ENCODE peak calls at places on chromosomes 4 and X, in six cellular contexts. X is WERI-Rb-1, N is psoas muscle, Y is colonic mucosa, T is stomach, R is NB4. W is an unnamed sample.

GRCh38 chr4:25441519-25442117 is 64.6 kb downstream of the ANAPC4 start:
- DNase-seq in X (peak; percentile 82), N (no peak), Y (peak; percentile 59), T (peak; percentile 68), R (peak; percentile 71), W (peak; percentile 66)

GRCh38 chrX:39162322-39162721 is 361.1 kb downstream of the MID1IP1 start:
- DNase-seq in X (no peak), N (peak; percentile 60), Y (peak; percentile 64), T (no peak), R (no peak), W (no peak)

GRCh38 chr4:57499786-57500185 is 389.6 kb upstream of the IGFBP7 start:
- DNase-seq in X (no peak), N (no peak), Y (no peak), T (no peak), R (peak; percentile 74), W (no peak)

GRCh38 chr4:118833192-118833820 is 2.6 kb downstream of the SEC24D start:
- DNase-seq in X (no peak), N (no peak), Y (no peak), T (no peak), R (no peak), W (no peak)

GRCh38 chr4:169158860-169159259 is 111.9 kb downstream of the SH3RF1 start:
- DNase-seq in X (no peak), N (no peak), Y (no peak), T (no peak), R (no peak), W (no peak)

GRCh38 chr4:87849612-87850011 is 16.8 kb downstream of the MEPE start:
- DNase-seq in X (no peak), N (no peak), Y (no peak), T (no peak), R (peak; percentile 91), W (no peak)

GRCh38 chrX:129737921-129738320 is 858 bp upstream of the XPNPEP2 start:
- DNase-seq in X (no peak), N (no peak), Y (no peak), T (no peak), R (peak; percentile 61), W (no peak)

GRCh38 chrX:36957425-36958328 is 50.5 kb upstream of the FAM47C start:
- DNase-seq in X (no peak), N (no peak), Y (no peak), T (peak; percentile 44), R (no peak), W (peak; percentile 40)

GRCh38 chr4:5409237-5409636 is 299.1 kb downstream of the EVC2 start:
- DNase-seq in X (no peak), N (no peak), Y (no peak), T (no peak), R (no peak), W (no peak)

GRCh38 chrX:31603411-31604120 is 531.7 kb upstream of the FTHL17 start:
- DNase-seq in X (no peak), N (no peak), Y (no peak), T (no peak), R (no peak), W (no peak)

GRCh38 chrX:56793533-56794320 is 64.7 kb downstream of the NBDY start:
- DNase-seq in X (no peak), N (peak; percentile 61), Y (peak; percentile 18), T (peak; percentile 22), R (no peak), W (no peak)

GRCh38 chr4:133320576-133321170 is 171.6 kb downstream of the PCDH10 start:
- DNase-seq in X (peak; percentile 47), N (no peak), Y (no peak), T (no peak), R (peak; percentile 36), W (no peak)

GRCh38 chrX:22081475-22082092 is 49.5 kb downstream of the PHEX start:
- DNase-seq in X (peak; percentile 62), N (peak; percentile 53), Y (peak; percentile 60), T (peak; percentile 51), R (peak; percentile 61), W (peak; percentile 23)

GRCh38 chrX:24149346-24150050 is at the start of gene ZFX:
- DNase-seq in X (peak; percentile 73), N (peak; percentile 88), Y (peak; percentile 76), T (peak; percentile 77), R (peak; percentile 78), W (peak; percentile 69)

GRCh38 chr4:3719191-3719590 is 47.0 kb upstream of the ADRA2C start:
- DNase-seq in X (no peak), N (peak; percentile 15), Y (no peak), T (no peak), R (no peak), W (no peak)

GRCh38 chr4:100257567-100257966 is 67.3 kb upstream of the DDIT4L start:
- DNase-seq in X (no peak), N (no peak), Y (no peak), T (no peak), R (peak; percentile 83), W (no peak)

GRCh38 chrX:112877771-112878173 is 37.1 kb upstream of the AMOT start:
- DNase-seq in X (no peak), N (no peak), Y (no peak), T (no peak), R (no peak), W (no peak)

GRCh38 chrX:139881572-139881971 is 51.3 kb downstream of the ATP11C start:
- DNase-seq in X (no peak), N (no peak), Y (no peak), T (no peak), R (no peak), W (no peak)

GRCh38 chrX:74419861-74420193 is 1.5 kb upstream of the SLC16A2 start:
- DNase-seq in X (peak; percentile 10), N (no peak), Y (no peak), T (no peak), R (no peak), W (no peak)

GRCh38 chrX:76407795-76408194 is 19.7 kb upstream of the MAGEE1 start:
- DNase-seq in X (no peak), N (no peak), Y (no peak), T (no peak), R (no peak), W (no peak)

GRCh38 chrX:53686151-53686885 is at the start of gene HUWE1:
- DNase-seq in X (peak; percentile 87), N (peak; percentile 87), Y (peak; percentile 86), T (peak; percentile 80), R (peak; percentile 88), W (peak; percentile 89)

GRCh38 chr4:114272226-114272625 is 292.8 kb upstream of the ARSJ start:
- DNase-seq in X (no peak), N (no peak), Y (no peak), T (no peak), R (peak; percentile 31), W (no peak)

GRCh38 chr4:68271851-68272756 is 26.6 kb upstream of the TMPRSS11B start:
- DNase-seq in X (no peak), N (no peak), Y (no peak), T (no peak), R (peak; percentile 41), W (no peak)

GRCh38 chr4:8318509-8318908 is 49.0 kb downstream of the HTRA3 start:
- DNase-seq in X (peak; percentile 0), N (no peak), Y (no peak), T (peak; percentile 11), R (no peak), W (no peak)

GRCh38 chrX:65532016-65532415 is 2.6 kb downstream of the LAS1L start:
- DNase-seq in X (no peak), N (no peak), Y (no peak), T (no peak), R (no peak), W (no peak)

W was measured in mesothelial cell of epicardium.